ENCODE peak calls at places on chromosomes 7 and 10, in six cellular contexts. B is HTR-8/SVneo, K is HuH-7.5, V is fibroblast of pulmonary artery, C is H54, F is keratinocyte. U is an unnamed sample.
A peak's percentile ranks its signal among the peaks of the same experiment; 100 is the strongest.

GRCh38 chr7:130903358-130903974 is 169.5 kb upstream of the KLF14 start:
- DNase-seq in B (no peak), K (peak; percentile 37), V (peak; percentile 96), C (no peak), F (no peak), U (peak; percentile 94)

GRCh38 chr10:79483948-79484347 is 28.4 kb upstream of the EIF5AL1 start:
- DNase-seq in B (peak; percentile 37), K (no peak), V (peak; percentile 48), C (no peak), F (no peak), U (peak; percentile 52)

GRCh38 chr7:116591202-116592040 is 66.6 kb downstream of the CAV1 start:
- DNase-seq in B (no peak), K (no peak), V (peak; percentile 47), C (no peak), F (no peak), U (no peak)

GRCh38 chr7:4140933-4141332 is 541.2 kb upstream of the FOXK1 start:
- DNase-seq in B (no peak), K (no peak), V (no peak), C (no peak), F (no peak), U (no peak)

GRCh38 chr7:123791001-123791400 is 42.2 kb upstream of the WASL start:
- DNase-seq in B (no peak), K (no peak), V (no peak), C (no peak), F (no peak), U (no peak)

GRCh38 chr10:132471125-132471451 is 66.5 kb upstream of the INPP5A start:
- DNase-seq in B (no peak), K (no peak), V (no peak), C (no peak), F (no peak), U (no peak)

GRCh38 chr10:99938563-99938962 is 71.2 kb downstream of the DNMBP start:
- DNase-seq in B (no peak), K (no peak), V (peak; percentile 64), C (no peak), F (no peak), U (no peak)

GRCh38 chr10:329361-330099 is 194.3 kb downstream of the ZMYND11 start:
- DNase-seq in B (peak; percentile 80), K (peak; percentile 79), V (peak; percentile 94), C (peak; percentile 63), F (peak; percentile 61), U (peak; percentile 79)

GRCh38 chr7:92527300-92528187 is 776 bp downstream of the PEX1 start:
- DNase-seq in B (peak; percentile 30), K (peak; percentile 55), V (peak; percentile 48), C (peak; percentile 37), F (no peak), U (no peak)

GRCh38 chr10:88586462-88586861 is at the start of gene LIPJ:
- DNase-seq in B (no peak), K (no peak), V (no peak), C (no peak), F (no peak), U (no peak)

GRCh38 chr7:152312316-152312715 is 123.5 kb downstream of the KMT2C start:
- DNase-seq in B (no peak), K (no peak), V (peak; percentile 62), C (no peak), F (no peak), U (no peak)

GRCh38 chr7:42128703-42129102 is 108.3 kb downstream of the GLI3 start:
- DNase-seq in B (no peak), K (no peak), V (peak; percentile 38), C (no peak), F (no peak), U (no peak)

GRCh38 chr7:130281227-130281626 is 11.7 kb upstream of the CPA4 start:
- DNase-seq in B (no peak), K (no peak), V (peak; percentile 61), C (no peak), F (no peak), U (no peak)

GRCh38 chr10:47159361-47160228 is 140.4 kb upstream of the GDF10 start:
- DNase-seq in B (no peak), K (no peak), V (no peak), C (no peak), F (no peak), U (no peak)

GRCh38 chr7:137081694-137082093 is 213.2 kb downstream of the CHRM2 start:
- DNase-seq in B (no peak), K (no peak), V (peak; percentile 95), C (no peak), F (no peak), U (peak; percentile 96)

GRCh38 chr7:75727881-75728592 is 10.7 kb downstream of the HIP1 start:
- DNase-seq in B (no peak), K (no peak), V (no peak), C (peak; percentile 55), F (peak; percentile 95), U (no peak)

GRCh38 chr10:22054946-22055345 is 51.4 kb upstream of the DNAJC1 start:
- DNase-seq in B (no peak), K (no peak), V (peak; percentile 17), C (no peak), F (no peak), U (no peak)

GRCh38 chr7:501526-501925 is 18.1 kb downstream of the PDGFA start:
- DNase-seq in B (no peak), K (no peak), V (no peak), C (no peak), F (no peak), U (no peak)

GRCh38 chr7:46145412-46145811 is 224.3 kb upstream of the IGFBP3 start:
- DNase-seq in B (peak; percentile 71), K (no peak), V (peak; percentile 98), C (peak; percentile 71), F (peak; percentile 64), U (peak; percentile 100)

GRCh38 chr10:61554925-61555324 is 101.7 kb upstream of the TMEM26 start:
- DNase-seq in B (no peak), K (no peak), V (peak; percentile 20), C (no peak), F (no peak), U (no peak)

U was measured in AG04449.